ENCODE peak calls at places on chromosome 1, in eight cellular contexts. Y is IMR-90, M is suprapubic skin, O is uterus, A is GM12878, T is breast epithelium, B is transverse colon, R is stomach. N is an unnamed sample.
A peak's percentile ranks its signal among the peaks of the same experiment; 100 is the strongest.

GRCh38 chr1:19840228-19840627 is 25.1 kb upstream of the RNF186 start:
- DNase-seq in Y (peak; percentile 12), M (no peak), O (no peak), A (no peak), T (no peak), B (no peak), R (no peak), N (no peak)

GRCh38 chr1:28512058-28512611 is 6.3 kb downstream of the RCC1 start:
- DNase-seq in Y (peak; percentile 37), M (no peak), O (no peak), A (no peak), T (no peak), B (no peak), R (no peak), N (no peak)

GRCh38 chr1:84724128-84724860 is 34.0 kb upstream of the SSX2IP start:
- DNase-seq in Y (no peak), M (no peak), O (no peak), A (no peak), T (no peak), B (peak; percentile 14), R (no peak), N (peak; percentile 5)

GRCh38 chr1:33137800-33138199 is 44.0 kb downstream of the TRIM62 start:
- DNase-seq in Y (peak; percentile 27), M (no peak), O (peak; percentile 27), A (no peak), T (no peak), B (no peak), R (peak; percentile 32), N (peak; percentile 32)

GRCh38 chr1:47587891-47588582 is 150.2 kb downstream of the FOXD2 start:
- DNase-seq in Y (no peak), M (peak; percentile 45), O (no peak), A (no peak), T (no peak), B (no peak), R (no peak), N (peak; percentile 45)

GRCh38 chr1:27526569-27527222 is 36.7 kb upstream of the WASF2 start:
- DNase-seq in Y (peak; percentile 21), M (no peak), O (no peak), A (no peak), T (no peak), B (no peak), R (no peak), N (no peak)

GRCh38 chr1:2973661-2974593 is 47.3 kb upstream of the ACTRT2 start:
- DNase-seq in Y (no peak), M (peak; percentile 64), O (no peak), A (no peak), T (no peak), B (no peak), R (peak; percentile 21), N (no peak)

GRCh38 chr1:169588785-169589485 is 2.7 kb upstream of the F5 start:
- DNase-seq in Y (no peak), M (no peak), O (no peak), A (no peak), T (no peak), B (no peak), R (no peak), N (no peak)

GRCh38 chr1:213852107-213852506 is 135.7 kb upstream of the PROX1 start:
- DNase-seq in Y (no peak), M (no peak), O (no peak), A (no peak), T (no peak), B (no peak), R (no peak), N (no peak)

GRCh38 chr1:202959276-202959620 is 1.1 kb upstream of the ADIPOR1 start:
- DNase-seq in Y (peak; percentile 74), M (no peak), O (no peak), A (no peak), T (no peak), B (no peak), R (no peak), N (no peak)

GRCh38 chr1:184425449-184426277 is 38.8 kb downstream of the C1orf21 start:
- DNase-seq in Y (no peak), M (no peak), O (peak; percentile 56), A (no peak), T (no peak), B (peak; percentile 85), R (peak; percentile 38), N (no peak)

DNA sequence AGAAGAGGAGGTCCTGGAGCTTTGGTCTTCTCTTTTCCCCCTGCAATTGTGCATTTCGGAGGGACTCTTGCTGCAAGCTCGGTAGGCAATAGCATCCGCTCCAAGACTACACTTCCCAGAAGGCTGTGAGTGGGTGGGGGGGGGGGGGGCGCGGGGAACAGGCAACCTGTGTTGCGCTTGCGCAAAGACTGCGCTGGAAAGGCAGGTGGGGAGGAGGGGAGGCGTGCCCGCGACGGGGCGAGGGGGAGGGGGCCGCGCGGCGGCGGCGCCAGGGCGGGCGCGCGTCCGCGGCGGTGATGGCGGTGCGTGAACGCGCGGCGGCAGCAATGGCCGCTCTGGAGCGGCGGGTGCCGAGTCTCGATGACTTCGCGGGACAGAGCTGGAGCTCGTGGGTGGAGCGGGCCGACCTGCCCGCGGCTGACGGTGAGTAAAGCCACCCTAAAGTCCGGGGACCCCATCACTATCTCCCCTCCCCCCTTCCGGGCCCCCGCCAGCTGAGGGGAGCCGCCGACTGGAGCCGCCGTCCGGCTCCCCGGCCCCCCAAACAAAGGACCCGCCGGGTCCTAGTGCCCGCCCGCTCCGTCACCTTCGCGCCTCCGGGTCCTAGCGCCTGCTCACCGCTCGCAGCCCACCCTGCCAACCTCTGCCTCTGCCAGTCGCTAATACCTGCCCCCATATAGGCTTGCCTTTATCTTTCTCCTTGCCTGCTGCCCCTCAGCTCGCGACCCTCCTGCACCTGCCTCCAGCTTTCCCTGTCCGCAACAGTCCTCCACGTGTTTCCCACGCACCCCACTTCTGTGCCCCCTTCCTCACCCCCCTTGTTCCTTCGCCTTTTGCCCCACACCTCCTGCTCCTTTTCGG is at the start of gene ATXN7L2:
- DNase-seq in Y (peak; percentile 89), M (peak; percentile 92), O (peak; percentile 92), A (peak; percentile 42), T (peak; percentile 89), B (peak; percentile 93), R (peak; percentile 94), N (peak; percentile 92)
- TF ChIP-seq CTCF in Y (no peak), M (no peak), O (no peak), A (no peak), T (no peak), B (no peak), R (no peak), N (no peak)

DNA sequence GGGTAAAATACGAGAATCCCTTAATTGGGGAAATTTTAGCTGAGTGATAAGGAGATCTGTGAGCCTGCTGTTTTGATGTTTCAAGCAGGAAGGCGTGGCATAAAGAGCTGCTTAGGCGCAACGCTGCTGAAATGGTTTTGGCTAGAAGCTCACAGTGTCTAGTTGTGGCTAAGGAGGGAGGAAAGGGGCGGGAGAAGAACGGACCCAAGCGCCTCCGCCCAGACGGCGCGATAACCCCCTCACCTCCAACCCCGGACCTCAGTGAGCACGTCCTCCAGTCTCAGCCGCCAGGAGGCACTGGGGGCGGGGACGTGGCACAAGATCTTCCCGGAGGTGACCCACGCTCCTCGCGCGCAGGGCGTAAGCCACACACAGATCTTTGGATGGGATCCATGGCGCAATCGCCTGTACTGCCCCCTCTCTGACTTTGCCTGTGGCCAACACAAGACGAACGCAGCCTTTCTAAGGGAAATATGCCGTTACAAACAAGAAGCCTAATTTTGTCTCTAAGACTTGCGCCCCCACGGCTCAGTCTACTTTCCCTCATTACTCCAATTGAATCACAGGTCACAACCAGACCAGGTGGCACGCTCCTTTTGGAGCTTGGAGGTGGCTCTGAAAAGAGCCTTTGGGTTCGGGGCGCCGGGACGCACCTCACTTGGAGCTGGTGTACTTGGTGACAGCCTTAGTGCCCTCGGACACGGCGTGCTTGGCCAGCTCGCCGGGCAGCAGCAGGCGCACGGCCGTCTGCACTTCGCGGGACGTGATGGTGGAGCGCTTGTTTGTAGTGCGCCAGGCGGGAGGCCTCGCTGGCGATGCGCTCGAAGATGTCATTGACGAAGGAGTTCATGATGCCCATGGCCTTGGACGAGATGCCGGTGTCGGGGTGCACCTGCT is 23.4 kb upstream of the RNF187 start:
- DNase-seq in Y (peak; percentile 4), M (no peak), O (no peak), A (no peak), T (no peak), B (peak; percentile 39), R (peak; percentile 27), N (no peak)
- H3K4me3 ChIP-seq in Y (peak overlapping the region; percentile 3), M (peak overlapping the region; percentile 29), O (no peak overlapping the region), A (peak overlapping the region; percentile 68), T (peak overlapping the region; percentile 36), B (no peak overlapping the region), R (peak overlapping the region; percentile 18), N (no peak overlapping the region)

GRCh38 chr1:211260161-211261107 is 1.3 kb downstream of the RCOR3 start:
- DNase-seq in Y (peak; percentile 61), M (peak; percentile 94), O (peak; percentile 68), A (no peak), T (peak; percentile 85), B (peak; percentile 85), R (peak; percentile 89), N (peak; percentile 87)
- TF ChIP-seq POLR2A in Y (peak; percentile 33), M (no peak), O (no peak), A (peak; percentile 48), T (no peak), B (peak; percentile 49), R (no peak), N (no peak)

DNA sequence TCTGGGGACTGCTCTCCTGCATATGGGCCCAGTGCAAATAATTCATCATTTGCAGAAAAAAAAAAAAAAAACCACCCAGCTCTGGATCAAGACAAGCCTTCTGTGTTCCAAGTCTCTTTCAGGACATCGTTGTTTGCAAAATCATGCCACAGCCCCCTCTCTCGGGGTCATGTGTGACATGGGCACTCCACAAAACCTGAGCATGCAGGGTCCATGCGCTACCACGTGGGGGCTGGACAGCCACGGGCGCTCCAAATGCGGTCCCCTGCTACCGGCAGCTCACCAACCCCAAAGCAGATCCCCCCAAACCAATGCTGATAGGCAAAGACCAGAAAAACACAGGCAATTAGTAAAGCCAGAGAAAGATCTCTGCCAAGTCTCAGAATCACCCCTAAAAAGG is 17.6 kb downstream of the NPHP4 start:
- DNase-seq in Y (no peak), M (no peak), O (no peak), A (no peak), T (no peak), B (no peak), R (no peak), N (no peak)
- TF ChIP-seq CTCF in Y (no peak), M (no peak), O (no peak), A (no peak), T (no peak), B (no peak), R (no peak), N (no peak)

GRCh38 chr1:183233113-183233512 is 47.0 kb downstream of the LAMC2 start:
- DNase-seq in Y (no peak), M (no peak), O (no peak), A (no peak), T (no peak), B (no peak), R (no peak), N (no peak)

GRCh38 chr1:183236158-183236725 is 50.2 kb downstream of the LAMC2 start:
- DNase-seq in Y (no peak), M (no peak), O (no peak), A (no peak), T (no peak), B (no peak), R (no peak), N (no peak)

GRCh38 chr1:183237046-183237445 is 51.0 kb downstream of the LAMC2 start:
- DNase-seq in Y (no peak), M (no peak), O (no peak), A (no peak), T (no peak), B (no peak), R (no peak), N (no peak)

GRCh38 chr1:183234660-183235476 is 48.8 kb downstream of the LAMC2 start:
- DNase-seq in Y (peak; percentile 98), M (peak; percentile 85), O (peak; percentile 92), A (no peak), T (peak; percentile 82), B (peak; percentile 33), R (peak; percentile 45), N (peak; percentile 88)

GRCh38 chr1:183235503-183235902 is 49.4 kb downstream of the LAMC2 start:
- DNase-seq in Y (no peak), M (no peak), O (no peak), A (no peak), T (no peak), B (no peak), R (no peak), N (peak; percentile 37)
- H3K4me3 ChIP-seq in Y (peak overlapping the region; percentile 41), M (peak overlapping the region; percentile 19), O (no peak overlapping the region), A (no peak overlapping the region), T (peak overlapping the region; percentile 37), B (no peak overlapping the region), R (peak overlapping the region; percentile 30), N (no peak overlapping the region)